ENCODE peak calls at places on chromosomes 5 and 9, in six cellular contexts. One of them, this sample, is unnamed.

GRCh38 chr5:37554938-37555337 is 175.8 kb downstream of the WDR70 start:
- DNase-seq in CD4-positive, alpha-beta T cell: no peak
- DNase-seq in lower leg skin: no peak
- DNase-seq in NCI-H1105: no peak
- DNase-seq in AG04449: no peak
- DNase-seq in NCI-H2107: no peak
- DNase-seq in this sample: no peak

GRCh38 chr5:26625099-26625498 is 413.3 kb downstream of the CDH9 start:
- DNase-seq in AG04449: no peak
- DNase-seq in NCI-H2107: no peak
- DNase-seq in NCI-H1105: no peak
- DNase-seq in CD4-positive, alpha-beta T cell: no peak
- DNase-seq in lower leg skin: no peak
- DNase-seq in this sample: no peak

GRCh38 chr5:5363045-5363444 is 59.4 kb upstream of the ICE1 start:
- DNase-seq in AG04449: no peak
- DNase-seq in CD4-positive, alpha-beta T cell: no peak
- DNase-seq in NCI-H1105: no peak
- DNase-seq in lower leg skin: no peak
- DNase-seq in NCI-H2107: no peak
- DNase-seq in this sample: no peak

GRCh38 chr9:98877211-98877730 is 66.4 kb upstream of the COL15A1 start:
- DNase-seq in CD4-positive, alpha-beta T cell: no peak
- DNase-seq in lower leg skin: peak
- DNase-seq in NCI-H1105: no peak
- DNase-seq in NCI-H2107: no peak
- DNase-seq in AG04449: no peak
- DNase-seq in this sample: no peak

GRCh38 chr9:36995927-36996471 is 38.1 kb downstream of the PAX5 start:
- DNase-seq in AG04449: no peak
- DNase-seq in lower leg skin: no peak
- DNase-seq in NCI-H1105: peak
- DNase-seq in NCI-H2107: peak
- DNase-seq in CD4-positive, alpha-beta T cell: peak
- DNase-seq in this sample: peak

GRCh38 chr9:133387680-133388079 is 11.5 kb downstream of the STKLD1 start:
- DNase-seq in lower leg skin: no peak
- DNase-seq in NCI-H1105: no peak
- DNase-seq in NCI-H2107: no peak
- DNase-seq in AG04449: no peak
- DNase-seq in CD4-positive, alpha-beta T cell: no peak
- DNase-seq in this sample: no peak

GRCh38 chr5:16909464-16909863 is 26.6 kb downstream of the MYO10 start:
- DNase-seq in CD4-positive, alpha-beta T cell: no peak
- DNase-seq in lower leg skin: no peak
- DNase-seq in NCI-H1105: no peak
- DNase-seq in NCI-H2107: no peak
- DNase-seq in AG04449: no peak
- DNase-seq in this sample: no peak

GRCh38 chr9:113579270-113580040 is 115.9 kb downstream of the RGS3 start:
- DNase-seq in NCI-H1105: no peak
- DNase-seq in NCI-H2107: no peak
- DNase-seq in AG04449: no peak
- DNase-seq in lower leg skin: no peak
- DNase-seq in CD4-positive, alpha-beta T cell: peak
- DNase-seq in this sample: peak

GRCh38 chr5:126366199-126366560 is 57.0 kb upstream of the GRAMD2B start:
- DNase-seq in NCI-H2107: no peak
- DNase-seq in AG04449: no peak
- DNase-seq in lower leg skin: no peak
- DNase-seq in NCI-H1105: no peak
- DNase-seq in CD4-positive, alpha-beta T cell: no peak
- DNase-seq in this sample: no peak

GRCh38 chr9:130104413-130105193 is 50.9 kb downstream of the GPR107 start:
- DNase-seq in NCI-H2107: no peak
- DNase-seq in lower leg skin: no peak
- DNase-seq in NCI-H1105: no peak
- DNase-seq in AG04449: no peak
- DNase-seq in CD4-positive, alpha-beta T cell: no peak
- DNase-seq in this sample: no peak

GRCh38 chr9:68704804-68705635 is at the start of gene PIP5K1B:
- DNase-seq in NCI-H1105: peak
- DNase-seq in AG04449: no peak
- DNase-seq in NCI-H2107: no peak
- DNase-seq in lower leg skin: peak
- DNase-seq in CD4-positive, alpha-beta T cell: no peak
- DNase-seq in this sample: peak

GRCh38 chr9:78860806-78861475 is 564.0 kb downstream of the PSAT1 start:
- DNase-seq in NCI-H2107: no peak
- DNase-seq in AG04449: no peak
- DNase-seq in CD4-positive, alpha-beta T cell: no peak
- DNase-seq in NCI-H1105: no peak
- DNase-seq in lower leg skin: no peak
- DNase-seq in this sample: no peak

GRCh38 chr5:177495243-177496060 is 2.0 kb downstream of the PDLIM7 start:
- DNase-seq in NCI-H1105: no peak
- DNase-seq in NCI-H2107: no peak
- DNase-seq in lower leg skin: no peak
- DNase-seq in AG04449: peak
- DNase-seq in CD4-positive, alpha-beta T cell: no peak
- DNase-seq in this sample: no peak

GRCh38 chr9:107397076-107398049 is 92.2 kb downstream of the KLF4 start:
- DNase-seq in CD4-positive, alpha-beta T cell: no peak
- DNase-seq in AG04449: no peak
- DNase-seq in NCI-H1105: no peak
- DNase-seq in NCI-H2107: no peak
- DNase-seq in lower leg skin: peak
- DNase-seq in this sample: no peak

GRCh38 chr5:87121315-87122170 is 146.1 kb upstream of the RASA1 start:
- DNase-seq in NCI-H1105: no peak
- DNase-seq in AG04449: peak
- DNase-seq in NCI-H2107: no peak
- DNase-seq in CD4-positive, alpha-beta T cell: peak
- DNase-seq in lower leg skin: no peak
- DNase-seq in this sample: no peak

GRCh38 chr9:37290366-37290765 is 132.1 kb upstream of the GRHPR start:
- DNase-seq in lower leg skin: no peak
- DNase-seq in NCI-H1105: no peak
- DNase-seq in NCI-H2107: no peak
- DNase-seq in CD4-positive, alpha-beta T cell: no peak
- DNase-seq in AG04449: no peak
- DNase-seq in this sample: no peak

GRCh38 chr5:170268884-170269283 is 28.7 kb downstream of the LCP2 start:
- DNase-seq in AG04449: no peak
- DNase-seq in NCI-H1105: no peak
- DNase-seq in NCI-H2107: no peak
- DNase-seq in CD4-positive, alpha-beta T cell: no peak
- DNase-seq in lower leg skin: no peak
- DNase-seq in this sample: no peak

GRCh38 chr5:167899490-167899889 is 392.0 kb upstream of the WWC1 start:
- DNase-seq in NCI-H1105: no peak
- DNase-seq in NCI-H2107: no peak
- DNase-seq in CD4-positive, alpha-beta T cell: no peak
- DNase-seq in lower leg skin: no peak
- DNase-seq in AG04449: no peak
- DNase-seq in this sample: no peak

GRCh38 chr5:1009359-1010180 is 968 bp downstream of the NKD2 start:
- DNase-seq in CD4-positive, alpha-beta T cell: no peak
- DNase-seq in lower leg skin: peak
- DNase-seq in NCI-H2107: no peak
- DNase-seq in NCI-H1105: no peak
- DNase-seq in AG04449: no peak
- DNase-seq in this sample: no peak

GRCh38 chr9:89418882-89419641 is 78.9 kb downstream of the SEMA4D start:
- DNase-seq in AG04449: no peak
- DNase-seq in NCI-H1105: no peak
- DNase-seq in NCI-H2107: no peak
- DNase-seq in lower leg skin: peak
- DNase-seq in CD4-positive, alpha-beta T cell: peak
- DNase-seq in this sample: no peak

GRCh38 chr5:80711938-80712337 is 57.2 kb upstream of the DHFR start:
- DNase-seq in NCI-H1105: no peak
- DNase-seq in lower leg skin: no peak
- DNase-seq in NCI-H2107: no peak
- DNase-seq in AG04449: no peak
- DNase-seq in CD4-positive, alpha-beta T cell: no peak
- DNase-seq in this sample: peak

This sample was measured in NCI-H524.